ENCODE peak calls at places on chromosomes 3 and 15, in seven cellular contexts. One of them, this sample, is unnamed. For H3K27me3, the result is how much of the 10 kb centered on the place peaks cover.

GRCh38 chr15:22811640-22812039 is 25.2 kb downstream of the NIPA1 start:
- DNase-seq in adrenal gland: peak
- DNase-seq in fibroblast of lung: no peak
- DNase-seq in thoracic aorta: no peak
- DNase-seq in tibial artery: no peak
- DNase-seq in ovary: no peak
- DNase-seq in CD8-positive, alpha-beta T cell: no peak
- DNase-seq in this sample: no peak

GRCh38 chr3:133487920-133488540 is 85.5 kb upstream of the CDV3 start:
- DNase-seq in adrenal gland: no peak
- DNase-seq in fibroblast of lung: peak
- DNase-seq in thoracic aorta: no peak
- DNase-seq in tibial artery: no peak
- DNase-seq in ovary: no peak
- DNase-seq in CD8-positive, alpha-beta T cell: peak
- DNase-seq in this sample: peak

GRCh38 chr3:170010498-170010897 is 27.3 kb upstream of the GPR160 start:
- DNase-seq in adrenal gland: no peak
- DNase-seq in fibroblast of lung: no peak
- DNase-seq in thoracic aorta: no peak
- DNase-seq in tibial artery: no peak
- DNase-seq in ovary: no peak
- DNase-seq in CD8-positive, alpha-beta T cell: no peak
- DNase-seq in this sample: no peak

GRCh38 chr15:28956491-28956890 is 70.7 kb downstream of the APBA2 start:
- DNase-seq in adrenal gland: no peak
- DNase-seq in fibroblast of lung: no peak
- DNase-seq in thoracic aorta: no peak
- DNase-seq in tibial artery: no peak
- DNase-seq in ovary: no peak
- DNase-seq in CD8-positive, alpha-beta T cell: peak
- DNase-seq in this sample: no peak

GRCh38 chr3:74787008-74787407 is 172.5 kb upstream of the CNTN3 start:
- DNase-seq in adrenal gland: no peak
- DNase-seq in fibroblast of lung: no peak
- DNase-seq in thoracic aorta: no peak
- DNase-seq in tibial artery: no peak
- DNase-seq in ovary: no peak
- DNase-seq in CD8-positive, alpha-beta T cell: no peak
- DNase-seq in this sample: no peak

GRCh38 chr15:43930079-43930478 is 103.3 kb downstream of the WDR76 start:
- DNase-seq in adrenal gland: no peak
- DNase-seq in fibroblast of lung: no peak
- DNase-seq in thoracic aorta: no peak
- DNase-seq in tibial artery: no peak
- DNase-seq in ovary: no peak
- DNase-seq in CD8-positive, alpha-beta T cell: no peak
- DNase-seq in this sample: no peak

GRCh38 chr15:99928429-99928981 is 195.3 kb upstream of the LYSMD4 start:
- DNase-seq in adrenal gland: peak
- DNase-seq in fibroblast of lung: peak
- DNase-seq in thoracic aorta: peak
- DNase-seq in tibial artery: peak
- DNase-seq in ovary: peak
- DNase-seq in CD8-positive, alpha-beta T cell: peak
- DNase-seq in this sample: peak

GRCh38 chr15:67109141-67110034 is 44.0 kb downstream of the SMAD3 start:
- DNase-seq in adrenal gland: peak
- DNase-seq in fibroblast of lung: peak
- DNase-seq in thoracic aorta: no peak
- DNase-seq in tibial artery: peak
- DNase-seq in ovary: peak
- DNase-seq in CD8-positive, alpha-beta T cell: no peak
- DNase-seq in this sample: peak

GRCh38 chr15:70869346-70869745 is 15.4 kb upstream of the LARP6 start:
- DNase-seq in adrenal gland: no peak
- DNase-seq in fibroblast of lung: no peak
- DNase-seq in thoracic aorta: no peak
- DNase-seq in tibial artery: no peak
- DNase-seq in ovary: no peak
- DNase-seq in CD8-positive, alpha-beta T cell: no peak
- DNase-seq in this sample: no peak

GRCh38 chr3:99842826-99843589 is 25.3 kb downstream of the CMSS1 start:
- DNase-seq in adrenal gland: no peak
- DNase-seq in fibroblast of lung: peak
- DNase-seq in thoracic aorta: no peak
- DNase-seq in tibial artery: no peak
- DNase-seq in ovary: no peak
- DNase-seq in CD8-positive, alpha-beta T cell: no peak
- DNase-seq in this sample: no peak

GRCh38 chr15:32641517-32642059 is at the start of gene SCG5:
- DNase-seq in adrenal gland: no peak
- DNase-seq in fibroblast of lung: peak
- DNase-seq in thoracic aorta: no peak
- DNase-seq in tibial artery: no peak
- DNase-seq in ovary: no peak
- DNase-seq in CD8-positive, alpha-beta T cell: no peak
- DNase-seq in this sample: no peak

GRCh38 chr3:45948409-45948808 is 5.1 kb downstream of the CXCR6 start:
- DNase-seq in adrenal gland: no peak
- DNase-seq in fibroblast of lung: peak
- DNase-seq in thoracic aorta: no peak
- DNase-seq in tibial artery: no peak
- DNase-seq in ovary: no peak
- DNase-seq in CD8-positive, alpha-beta T cell: no peak
- DNase-seq in this sample: no peak

GRCh38 chr15:89164712-89165211 is 56.6 kb downstream of the RLBP1 start:
- DNase-seq in adrenal gland: peak
- DNase-seq in fibroblast of lung: peak
- DNase-seq in thoracic aorta: no peak
- DNase-seq in tibial artery: no peak
- DNase-seq in ovary: peak
- DNase-seq in CD8-positive, alpha-beta T cell: no peak
- DNase-seq in this sample: no peak

GRCh38 chr15:89161666-89162065 is 59.7 kb downstream of the RLBP1 start:
- DNase-seq in adrenal gland: no peak
- DNase-seq in fibroblast of lung: no peak
- DNase-seq in thoracic aorta: no peak
- DNase-seq in tibial artery: no peak
- DNase-seq in ovary: no peak
- DNase-seq in CD8-positive, alpha-beta T cell: no peak
- DNase-seq in this sample: no peak

GRCh38 chr15:89167267-89168176 is 53.9 kb downstream of the RLBP1 start:
- DNase-seq in adrenal gland: peak
- DNase-seq in fibroblast of lung: peak
- DNase-seq in thoracic aorta: peak
- DNase-seq in tibial artery: peak
- DNase-seq in ovary: no peak
- DNase-seq in CD8-positive, alpha-beta T cell: no peak
- DNase-seq in this sample: peak

GRCh38 chr15:89163271-89164055 is 57.9 kb downstream of the RLBP1 start:
- DNase-seq in adrenal gland: no peak
- DNase-seq in fibroblast of lung: no peak
- DNase-seq in thoracic aorta: no peak
- DNase-seq in tibial artery: no peak
- DNase-seq in ovary: no peak
- DNase-seq in CD8-positive, alpha-beta T cell: no peak
- DNase-seq in this sample: no peak

DNA sequence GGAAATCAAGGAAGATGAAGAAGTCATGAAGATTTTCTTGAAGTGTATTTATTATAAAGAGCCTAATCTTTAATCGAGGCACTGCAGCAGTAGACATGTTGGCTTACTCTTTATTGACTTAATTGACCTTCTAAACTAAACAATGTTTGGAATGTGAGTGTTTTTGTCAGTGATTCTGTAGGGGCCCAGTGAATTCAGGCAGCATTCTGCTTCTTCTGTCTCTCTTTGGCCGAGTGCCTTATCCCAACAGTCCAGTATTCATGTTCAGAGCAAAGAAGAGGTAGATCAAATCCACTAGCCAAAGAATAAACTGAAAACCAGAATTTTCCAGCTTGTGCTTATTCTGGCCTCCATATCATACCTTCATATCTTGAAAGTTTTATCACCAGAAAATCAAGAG is 55.7 kb downstream of the RLBP1 start:
- DNase-seq in adrenal gland: no peak
- DNase-seq in fibroblast of lung: no peak
- DNase-seq in thoracic aorta: no peak
- DNase-seq in tibial artery: no peak
- DNase-seq in ovary: no peak
- DNase-seq in CD8-positive, alpha-beta T cell: no peak
- DNase-seq in this sample: no peak
- TF ChIP-seq CTCF in adrenal gland: no peak
- TF ChIP-seq CTCF in fibroblast of lung: no peak
- TF ChIP-seq CTCF in thoracic aorta: no peak
- TF ChIP-seq CTCF in tibial artery: no peak
- TF ChIP-seq CTCF in ovary: no peak
- TF ChIP-seq CTCF in CD8-positive, alpha-beta T cell: no peak
- TF ChIP-seq CTCF in this sample: no peak

DNA sequence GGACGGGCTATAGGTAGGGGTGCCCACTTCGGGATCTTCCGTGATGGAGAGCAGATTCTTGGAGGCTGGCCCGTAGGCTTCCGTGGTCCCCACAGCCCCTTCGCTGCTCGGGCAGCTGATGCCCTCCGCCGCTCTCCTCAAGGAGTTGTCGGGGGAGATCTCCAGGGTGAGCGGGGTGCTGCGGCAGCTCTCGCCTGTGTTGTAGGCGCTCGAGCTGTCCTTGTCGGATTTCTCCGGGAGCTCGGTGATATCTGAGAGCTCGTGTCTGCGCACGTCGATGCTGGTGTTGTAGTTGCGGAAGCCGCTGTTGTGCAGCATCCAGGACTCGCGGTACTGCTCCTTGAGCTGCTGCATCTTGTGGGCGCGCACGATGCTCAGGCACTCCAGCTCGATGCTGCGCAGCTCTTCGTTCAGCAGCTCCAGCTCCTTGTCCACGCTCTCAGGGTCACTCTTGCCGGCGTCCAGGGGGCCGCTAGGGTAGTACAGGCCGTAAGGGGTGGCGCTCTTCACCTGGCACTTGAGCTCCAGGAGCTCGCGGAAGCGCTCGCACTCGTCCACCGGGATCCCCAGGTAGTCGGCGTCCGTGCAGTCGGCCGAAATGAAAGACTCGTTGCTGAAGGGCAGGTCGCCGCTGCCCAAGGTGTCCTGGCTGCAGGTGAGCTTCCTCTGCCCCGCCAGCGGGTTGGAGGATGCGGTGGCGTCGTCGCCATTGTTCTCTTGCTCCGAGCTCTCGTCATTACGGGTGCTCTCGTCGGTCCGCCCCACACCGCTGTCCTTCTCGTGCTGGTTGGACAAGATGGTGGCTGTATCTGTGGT is 240.4 kb downstream of the PDZRN3 start:
- DNase-seq in adrenal gland: no peak
- DNase-seq in fibroblast of lung: no peak
- DNase-seq in thoracic aorta: no peak
- DNase-seq in tibial artery: no peak
- DNase-seq in ovary: peak
- DNase-seq in CD8-positive, alpha-beta T cell: no peak
- DNase-seq in this sample: no peak
- H3K27me3 ChIP-seq in adrenal gland: under half
- H3K27me3 ChIP-seq in fibroblast of lung: under half
- H3K27me3 ChIP-seq in thoracic aorta: under half
- H3K27me3 ChIP-seq in tibial artery: under half
- H3K27me3 ChIP-seq in ovary: under half
- H3K27me3 ChIP-seq in CD8-positive, alpha-beta T cell: under half
- H3K27me3 ChIP-seq in this sample: under half

DNA sequence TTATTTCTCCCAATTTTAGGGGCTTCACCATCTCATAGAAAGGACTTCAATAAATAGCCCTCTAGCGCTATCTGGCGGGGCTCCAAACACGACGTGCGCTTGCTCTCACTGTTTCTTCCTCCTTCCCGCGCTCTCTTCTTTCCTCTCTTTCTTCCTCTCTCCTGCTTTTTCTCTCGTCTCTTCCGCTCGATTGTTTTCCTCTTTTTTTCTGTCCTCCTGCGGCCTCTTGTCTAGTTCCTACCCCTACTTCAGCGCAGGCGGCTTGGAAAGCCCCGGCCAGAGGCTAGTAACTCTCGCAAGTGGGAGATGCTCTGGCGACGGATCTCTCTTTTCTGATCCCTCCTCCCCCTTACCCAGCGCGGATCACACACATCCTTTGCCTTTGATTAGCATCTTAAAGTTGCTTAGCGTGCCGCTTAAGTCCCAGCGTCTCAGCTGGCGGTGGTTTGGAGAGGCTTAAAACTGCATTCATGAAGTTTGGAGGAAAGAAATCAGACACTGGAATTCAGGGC is 6.2 kb upstream of the MEIS2 start:
- DNase-seq in adrenal gland: peak
- DNase-seq in fibroblast of lung: peak
- DNase-seq in thoracic aorta: no peak
- DNase-seq in tibial artery: no peak
- DNase-seq in ovary: peak
- DNase-seq in CD8-positive, alpha-beta T cell: no peak
- DNase-seq in this sample: no peak
- TF ChIP-seq CTCF in adrenal gland: peak
- TF ChIP-seq CTCF in fibroblast of lung: peak
- TF ChIP-seq CTCF in thoracic aorta: no peak
- TF ChIP-seq CTCF in tibial artery: no peak
- TF ChIP-seq CTCF in ovary: no peak
- TF ChIP-seq CTCF in CD8-positive, alpha-beta T cell: no peak
- TF ChIP-seq CTCF in this sample: no peak

GRCh38 chr15:100972975-100973350 is 53.8 kb downstream of the LRRK1 start:
- DNase-seq in adrenal gland: no peak
- DNase-seq in fibroblast of lung: no peak
- DNase-seq in thoracic aorta: no peak
- DNase-seq in tibial artery: no peak
- DNase-seq in ovary: no peak
- DNase-seq in CD8-positive, alpha-beta T cell: no peak
- DNase-seq in this sample: no peak
- H3K27me3 ChIP-seq in adrenal gland: under half
- H3K27me3 ChIP-seq in fibroblast of lung: under half
- H3K27me3 ChIP-seq in thoracic aorta: under half
- H3K27me3 ChIP-seq in tibial artery: under half
- H3K27me3 ChIP-seq in ovary: under half
- H3K27me3 ChIP-seq in CD8-positive, alpha-beta T cell: under half
- H3K27me3 ChIP-seq in this sample: under half

DNA sequence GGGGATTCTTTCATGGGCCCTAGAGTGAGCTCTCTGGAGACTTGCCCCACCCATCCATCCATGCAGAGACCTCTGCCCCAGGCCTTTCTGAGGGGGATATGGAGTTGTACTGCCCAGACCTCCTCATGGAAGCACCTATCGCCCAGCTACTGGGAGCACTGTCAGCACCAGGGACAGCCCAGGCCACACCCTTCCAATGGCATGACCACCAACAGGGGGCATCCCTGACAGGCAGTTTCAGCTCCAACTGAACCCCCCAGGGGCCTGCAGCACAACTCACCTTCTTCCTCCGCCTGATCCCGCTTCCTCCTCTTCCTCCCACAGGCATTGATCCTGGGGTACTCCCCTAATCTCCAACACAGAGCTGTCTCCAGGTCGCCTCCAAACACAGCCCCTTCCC is 21.8 kb downstream of the MRPS11 start:
- DNase-seq in adrenal gland: no peak
- DNase-seq in fibroblast of lung: no peak
- DNase-seq in thoracic aorta: no peak
- DNase-seq in tibial artery: no peak
- DNase-seq in ovary: no peak
- DNase-seq in CD8-positive, alpha-beta T cell: no peak
- DNase-seq in this sample: no peak
- TF ChIP-seq CTCF in adrenal gland: no peak
- TF ChIP-seq CTCF in fibroblast of lung: no peak
- TF ChIP-seq CTCF in thoracic aorta: no peak
- TF ChIP-seq CTCF in tibial artery: no peak
- TF ChIP-seq CTCF in ovary: no peak
- TF ChIP-seq CTCF in CD8-positive, alpha-beta T cell: no peak
- TF ChIP-seq CTCF in this sample: no peak

This sample was measured in HL-60.